ENCODE peak calls at places on chromosomes 3 and 15, in four cellular contexts. H, U, R and N are unnamed samples.

GRCh38 chr15:51093865-51094605 is 671 bp downstream of the TNFAIP8L3 start:
- DNase-seq in H (no peak), U (no peak), R (peak), N (peak)

GRCh38 chr3:24678441-24678865 is 183.8 kb upstream of the THRB start:
- DNase-seq in H (no peak), U (no peak), R (no peak), N (no peak)

GRCh38 chr15:31455499-31455898 is 128.9 kb downstream of the KLF13 start:
- DNase-seq in H (no peak), U (no peak), R (no peak), N (no peak)

GRCh38 chr3:190175490-190175889 is 54.8 kb upstream of the P3H2 start:
- DNase-seq in H (no peak), U (no peak), R (no peak), N (no peak)

GRCh38 chr3:11538581-11538980 is 105.1 kb downstream of the VGLL4 start:
- DNase-seq in H (no peak), U (no peak), R (no peak), N (no peak)

GRCh38 chr15:36117394-36117793 is 462.0 kb upstream of the CDIN1 start:
- DNase-seq in H (no peak), U (no peak), R (no peak), N (no peak)

GRCh38 chr3:79517766-79518413 is 249.9 kb downstream of the ROBO1 start:
- DNase-seq in H (no peak), U (no peak), R (no peak), N (no peak)

GRCh38 chr3:116154389-116154788 is 290.9 kb downstream of the LSAMP start:
- DNase-seq in H (no peak), U (no peak), R (no peak), N (no peak)

GRCh38 chr15:97114900-97115763 is 784.6 kb downstream of the NR2F2 start:
- DNase-seq in H (no peak), U (no peak), R (no peak), N (no peak)